ENCODE peak calls at places on chromosomes 5 and 9, in four cellular contexts. R is naive thymus-derived CD4-positive, alpha-beta T cell; C is AG08396; O is upper lobe of right lung. Z is an unnamed sample.

GRCh38 chr5:160271396-160271795 is 41.0 kb downstream of the CCNJL start:
- DNase-seq in C (no peak), O (no peak), R (peak; percentile 2), Z (no peak)

GRCh38 chr9:130483281-130483949 is 38.7 kb downstream of the ASS1 start:
- DNase-seq in O (no peak), C (no peak), R (no peak), Z (no peak)

GRCh38 chr5:139847790-139848507 is 52.3 kb downstream of the PSD2 start:
- DNase-seq in R (peak; percentile 85), C (peak; percentile 48), O (peak; percentile 79), Z (peak; percentile 90)

GRCh38 chr5:112995764-112996618 is 19.4 kb downstream of the DCP2 start:
- DNase-seq in O (no peak), C (peak; percentile 58), R (peak; percentile 74), Z (peak; percentile 76)

GRCh38 chr5:79886456-79886855 is 104.6 kb downstream of the MTX3 start:
- DNase-seq in C (no peak), O (no peak), R (no peak), Z (no peak)

GRCh38 chr5:142322747-142323479 is 1.9 kb downstream of the SPRY4 start:
- DNase-seq in O (no peak), C (no peak), R (no peak), Z (no peak)

GRCh38 chr9:426976-427375 is 212.3 kb downstream of the DOCK8 start:
- DNase-seq in O (no peak), R (no peak), C (no peak), Z (no peak)

GRCh38 chr5:162593881-162594280 is 526.3 kb downstream of the GABRG2 start:
- DNase-seq in O (no peak), C (no peak), R (no peak), Z (no peak)

GRCh38 chr5:114391321-114391720 is 29.5 kb downstream of the KCNN2 start:
- DNase-seq in O (no peak), C (no peak), R (no peak), Z (no peak)

GRCh38 chr9:125586173-125586512 is 120.9 kb downstream of the MAPKAP1 start:
- DNase-seq in O (no peak), C (no peak), R (no peak), Z (no peak)

GRCh38 chr9:133342570-133342969 is 5.4 kb downstream of the MED22 start:
- DNase-seq in C (no peak), R (no peak), O (no peak), Z (no peak)

GRCh38 chr9:131733601-131734061 is 6.2 kb downstream of the RAPGEF1 start:
- DNase-seq in C (peak; percentile 87), O (no peak), R (no peak), Z (no peak)

GRCh38 chr5:149872351-149873040 is 72.1 kb downstream of the PDE6A start:
- DNase-seq in R (no peak), O (no peak), C (no peak), Z (no peak)

GRCh38 chr5:178529080-178529479 is 61.1 kb downstream of the COL23A1 start:
- DNase-seq in R (no peak), C (no peak), O (no peak), Z (no peak)

GRCh38 chr9:1759009-1759408 is 256.1 kb upstream of the SMARCA2 start:
- DNase-seq in R (no peak), O (no peak), C (no peak), Z (no peak)

GRCh38 chr5:102139029-102139428 is 157.1 kb downstream of the SLCO4C1 start:
- DNase-seq in O (no peak), R (no peak), C (no peak), Z (no peak)

GRCh38 chr5:133421394-133421793 is 190.9 kb downstream of the FSTL4 start:
- DNase-seq in O (no peak), C (peak; percentile 37), R (no peak), Z (no peak)

GRCh38 chr9:134178394-134178780 is 14.0 kb upstream of the RNU6ATAC start:
- DNase-seq in R (no peak), C (no peak), O (peak; percentile 60), Z (no peak)

GRCh38 chr9:124145903-124146575 is 111.7 kb upstream of the NEK6 start:
- DNase-seq in C (no peak), O (no peak), R (no peak), Z (no peak)

GRCh38 chr9:93053781-93054331 is 4.6 kb upstream of the SUSD3 start:
- DNase-seq in R (no peak), O (no peak), C (no peak), Z (no peak)

GRCh38 chr5:66666778-66667177 is 70.6 kb downstream of the MAST4 start:
- DNase-seq in O (peak; percentile 69), C (no peak), R (no peak), Z (no peak)

GRCh38 chr5:159022178-159022556 is 77.5 kb downstream of the EBF1 start:
- DNase-seq in C (peak; percentile 8), R (no peak), O (no peak), Z (no peak)

GRCh38 chr5:54531536-54531935 is 14.0 kb downstream of the SNX18 start:
- DNase-seq in C (no peak), R (no peak), O (no peak), Z (no peak)

GRCh38 chr5:142508027-142508426 is 177.9 kb downstream of the FGF1 start:
- DNase-seq in R (no peak), C (no peak), O (no peak), Z (no peak)

GRCh38 chr5:71631070-71631469 is 43.9 kb downstream of the MCCC2 start:
- DNase-seq in O (no peak), C (no peak), R (no peak), Z (no peak)

GRCh38 chr9:92931606-92932005 is 15.7 kb upstream of the FGD3 start:
- DNase-seq in R (no peak), O (no peak), C (no peak), Z (no peak)